ENCODE peak calls at places on chromosome 13, in four cellular contexts. E, M, K and D are unnamed samples.

GRCh38 chr13:114173753-114174152 is 5.3 kb upstream of the CFAP97D2 start:
- DNase-seq in E (no peak), M (no peak), K (no peak), D (no peak)

GRCh38 chr13:101567841-101568240 is 115.4 kb downstream of the ITGBL1 start:
- DNase-seq in E (no peak), M (no peak), K (no peak), D (no peak)

GRCh38 chr13:104256701-104257100 is 1190.5 kb upstream of the SLC10A2 start:
- DNase-seq in E (no peak), M (no peak), K (no peak), D (no peak)

GRCh38 chr13:68304287-68304893 is 1074.3 kb upstream of the PCDH9 start:
- DNase-seq in E (no peak), M (no peak), K (peak), D (no peak)

GRCh38 chr13:36891752-36892151 is 28.3 kb downstream of the SMAD9 start:
- DNase-seq in E (no peak), M (no peak), K (no peak), D (no peak)

GRCh38 chr13:73228546-73228945 is 169.7 kb downstream of the KLF5 start:
- DNase-seq in E (no peak), M (no peak), K (no peak), D (no peak)

GRCh38 chr13:110330491-110331001 is 23.5 kb downstream of the COL4A2 start:
- DNase-seq in E (no peak), M (no peak), K (no peak), D (no peak)

GRCh38 chr13:73521291-73521626 is 462.5 kb downstream of the KLF5 start:
- DNase-seq in E (no peak), M (no peak), K (no peak), D (no peak)

GRCh38 chr13:101267656-101268055 is 148.7 kb downstream of the NALCN start:
- DNase-seq in E (no peak), M (no peak), K (no peak), D (no peak)

GRCh38 chr13:62556973-62557372 is 1141.3 kb upstream of the PCDH20 start:
- DNase-seq in E (no peak), M (no peak), K (no peak), D (no peak)

GRCh38 chr13:102484329-102484728 is 82.5 kb upstream of the FGF14 start:
- DNase-seq in E (no peak), M (no peak), K (peak), D (no peak)

GRCh38 chr13:45833663-45834062 is 17.9 kb downstream of the SIAH3 start:
- DNase-seq in E (no peak), M (no peak), K (no peak), D (no peak)

GRCh38 chr13:63501702-63502101 is 2086.1 kb upstream of the PCDH20 start:
- DNase-seq in E (no peak), M (no peak), K (no peak), D (no peak)

GRCh38 chr13:41680900-41681299 is 223.6 kb downstream of the RGCC start:
- DNase-seq in E (no peak), M (no peak), K (no peak), D (no peak)

GRCh38 chr13:85665286-85665685 is 133.9 kb downstream of the SLITRK6 start:
- DNase-seq in E (no peak), M (no peak), K (no peak), D (no peak)

GRCh38 chr13:41835871-41836270 is 125.0 kb downstream of the VWA8 start:
- DNase-seq in E (no peak), M (no peak), K (no peak), D (no peak)

GRCh38 chr13:24085662-24086061 is 74.9 kb upstream of the SPATA13 start:
- DNase-seq in E (no peak), M (no peak), K (no peak), D (no peak)

GRCh38 chr13:45349438-45349837 is 8.5 kb upstream of the TPT1 start:
- DNase-seq in E (no peak), M (no peak), K (no peak), D (no peak)

GRCh38 chr13:60397693-60398437 is 845 bp downstream of the TDRD3 start:
- DNase-seq in E (peak), M (peak), K (peak), D (peak)

GRCh38 chr13:75635621-75636338 is at the start of gene LMO7:
- DNase-seq in E (no peak), M (peak), K (peak), D (peak)

GRCh38 chr13:77532983-77533382 is 2.5 kb upstream of the SCEL start:
- DNase-seq in E (no peak), M (no peak), K (no peak), D (no peak)

GRCh38 chr13:55230570-55230908 is 1910.2 kb upstream of the PRR20A start:
- DNase-seq in E (no peak), M (no peak), K (no peak), D (no peak)

GRCh38 chr13:44818428-44818827 is 170.8 kb downstream of the NUFIP1 start:
- DNase-seq in E (no peak), M (no peak), K (peak), D (no peak)

GRCh38 chr13:22486490-22486889 is 694.3 kb upstream of the SGCG start:
- DNase-seq in E (no peak), M (no peak), K (no peak), D (no peak)

GRCh38 chr13:102017248-102017647 is 384.6 kb downstream of the FGF14 start:
- DNase-seq in E (no peak), M (no peak), K (no peak), D (no peak)

GRCh38 chr13:85549819-85550218 is 249.4 kb downstream of the SLITRK6 start:
- DNase-seq in E (no peak), M (no peak), K (no peak), D (no peak)

GRCh38 chr13:110471833-110472162 is 89.7 kb downstream of the RAB20 start:
- DNase-seq in E (no peak), M (peak), K (no peak), D (no peak)

GRCh38 chr13:51981355-51981754 is 29.9 kb downstream of the ATP7B start:
- DNase-seq in E (no peak), M (no peak), K (peak), D (no peak)

GRCh38 chr13:95704510-95704909 is 27.6 kb downstream of the DNAJC3 start:
- DNase-seq in E (no peak), M (no peak), K (no peak), D (no peak)

GRCh38 chr13:83327091-83327490 is 555.2 kb downstream of the SLITRK1 start:
- DNase-seq in E (no peak), M (no peak), K (no peak), D (no peak)

GRCh38 chr13:22915442-22916082 is 265.2 kb upstream of the SGCG start:
- DNase-seq in E (peak), M (no peak), K (peak), D (peak)

GRCh38 chr13:111171629-111172028 is 56.5 kb downstream of the ARHGEF7 start:
- DNase-seq in E (no peak), M (no peak), K (no peak), D (no peak)

DNA sequence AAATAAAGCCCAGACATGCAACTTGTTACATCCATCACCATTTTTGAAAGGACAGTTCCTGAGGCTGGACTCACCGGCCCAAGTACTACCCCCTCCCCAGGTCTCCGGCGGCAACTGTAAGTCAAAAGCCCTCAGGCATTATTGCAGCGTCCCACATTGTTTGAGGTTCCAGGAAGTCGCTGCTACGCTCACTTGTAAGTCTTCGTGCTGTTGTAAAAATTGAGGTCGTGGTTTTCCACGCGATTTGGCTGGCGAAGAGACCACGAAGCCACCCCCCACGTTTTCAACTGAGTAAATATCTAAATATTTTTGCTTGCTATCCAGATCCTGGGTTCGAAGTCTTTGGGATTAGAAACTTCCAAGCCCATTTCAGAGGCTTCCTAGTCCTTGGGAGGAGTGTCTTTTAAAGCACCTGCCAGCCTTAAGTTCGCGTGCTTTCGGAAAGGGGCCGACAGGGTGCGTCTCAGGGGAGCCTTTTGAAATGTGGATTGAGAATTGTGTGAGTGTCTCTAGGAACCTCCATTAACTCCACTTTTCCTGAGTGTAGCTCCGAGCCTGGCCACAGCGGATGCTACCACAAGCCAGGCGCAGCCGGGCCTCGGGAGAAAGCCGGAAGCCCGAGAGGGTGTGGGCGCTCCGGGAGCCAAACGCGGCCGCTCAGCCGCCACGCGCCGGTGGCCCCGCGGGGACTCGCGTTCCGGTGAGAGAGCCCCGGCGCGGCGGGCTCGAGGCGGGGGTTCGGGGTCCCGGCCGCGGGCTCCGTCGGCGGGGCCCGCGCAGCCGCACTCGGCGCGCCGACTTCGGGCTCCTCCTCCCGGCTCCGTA is at the start of gene FNDC3A:
- DNase-seq in E (peak), M (peak), K (peak), D (peak)
- TF ChIP-seq CTCF in E (no peak), M (peak), K (peak), D (no peak)

DNA sequence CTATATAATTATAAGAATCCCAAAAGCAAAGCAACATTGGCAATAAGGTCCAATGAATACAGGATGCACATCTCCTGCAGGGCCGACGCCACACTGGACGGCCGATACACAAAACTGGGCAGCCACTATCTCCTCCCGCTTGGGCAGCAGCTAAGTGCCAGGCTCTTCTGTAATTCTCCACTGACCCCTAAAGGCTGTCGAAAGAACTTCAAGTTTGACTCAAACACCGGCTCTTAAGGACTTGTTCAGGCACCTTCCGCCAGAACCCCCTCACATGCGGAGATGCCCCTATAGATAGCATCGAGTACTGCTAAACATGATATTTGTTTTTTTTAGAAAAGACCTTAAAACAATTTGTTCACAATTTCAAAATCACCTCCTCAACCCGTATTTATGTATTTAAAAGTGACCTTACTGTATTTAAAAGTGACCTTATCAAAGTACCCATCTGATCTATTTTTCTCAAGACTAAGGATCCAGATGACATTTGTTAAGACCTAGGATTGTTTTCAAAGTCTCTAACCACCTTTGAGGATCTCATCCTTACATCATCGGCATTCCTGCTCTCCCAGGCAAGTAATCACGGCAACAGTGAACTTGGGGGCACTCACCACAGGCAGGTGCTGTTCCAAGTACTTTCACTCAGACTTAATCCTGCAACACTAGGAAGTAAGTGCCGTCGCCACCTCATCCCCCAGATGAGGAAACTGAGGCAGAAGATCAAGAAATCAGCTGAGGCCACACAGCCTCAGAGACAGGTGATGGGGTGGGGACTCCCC is 77.8 kb downstream of the TUBGCP3 start:
- DNase-seq in E (no peak), M (no peak), K (peak), D (peak)
- TF ChIP-seq CTCF in E (no peak), M (no peak), K (peak), D (peak)

GRCh38 chr13:27487776-27488175 is 37.4 kb upstream of the MTIF3 start:
- DNase-seq in E (no peak), M (no peak), K (no peak), D (no peak)
- TF ChIP-seq CTCF in E (no peak), M (no peak), K (no peak), D (no peak)

DNA sequence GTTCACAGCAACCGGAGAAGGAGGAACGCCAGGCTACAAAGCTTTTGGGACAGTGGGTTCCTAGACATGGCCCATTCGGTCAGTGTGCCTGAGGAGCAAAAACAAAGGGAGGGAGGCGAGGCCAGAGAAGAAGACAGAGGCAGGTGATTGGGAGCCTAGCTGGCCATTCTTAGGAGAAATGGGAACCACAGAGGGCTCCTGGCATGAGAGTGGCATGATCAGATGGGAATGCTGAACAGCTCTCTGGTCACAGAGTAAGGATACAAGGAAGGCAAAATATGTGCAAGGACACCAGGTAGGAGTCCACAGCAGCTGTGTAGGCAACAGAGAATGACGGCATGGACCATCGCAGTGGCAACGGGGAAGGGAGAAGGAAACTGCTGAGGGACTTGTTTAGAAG is 82.4 kb downstream of the EFNB2 start:
- DNase-seq in E (no peak), M (no peak), K (no peak), D (no peak)
- TF ChIP-seq CTCF in E (no peak), M (no peak), K (no peak), D (no peak)

DNA sequence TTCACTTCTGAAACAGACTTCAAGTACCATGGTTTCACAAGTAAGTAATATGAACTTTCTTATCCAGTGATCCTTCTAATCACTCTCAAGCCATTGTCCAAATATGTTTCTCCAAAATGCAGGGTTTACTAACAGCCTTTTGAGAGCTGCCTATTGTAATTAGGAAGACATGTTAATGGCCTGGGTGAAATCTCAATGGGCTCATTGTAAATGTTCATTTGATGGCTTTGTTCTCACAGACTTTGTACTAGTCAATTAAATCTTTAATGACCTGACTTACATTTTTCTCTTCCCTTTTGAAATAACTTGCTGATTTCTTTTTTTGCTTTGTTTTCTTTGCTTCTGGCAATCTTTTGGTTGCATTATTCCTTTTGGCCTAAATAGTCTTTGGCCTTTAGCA is 444.8 kb downstream of the LIG4 start:
- DNase-seq in E (no peak), M (no peak), K (no peak), D (no peak)
- TF ChIP-seq CTCF in E (no peak), M (no peak), K (no peak), D (no peak)

GRCh38 chr13:31925079-31925478 is 106.5 kb upstream of the FRY start:
- DNase-seq in E (no peak), M (no peak), K (no peak), D (no peak)

GRCh38 chr13:31920301-31920818 is 111.2 kb upstream of the FRY start:
- DNase-seq in E (no peak), M (no peak), K (no peak), D (no peak)

GRCh38 chr13:31927219-31927653 is 104.3 kb upstream of the FRY start:
- DNase-seq in E (peak), M (no peak), K (no peak), D (no peak)

GRCh38 chr13:31922724-31923123 is 108.8 kb upstream of the FRY start:
- DNase-seq in E (no peak), M (no peak), K (no peak), D (no peak)

GRCh38 chr13:31923134-31923763 is 108.3 kb upstream of the FRY start:
- DNase-seq in E (no peak), M (no peak), K (peak), D (no peak)
- TF ChIP-seq CTCF in E (no peak), M (no peak), K (no peak), D (no peak)

GRCh38 chr13:53189162-53189561 is 160.5 kb downstream of the OLFM4 start:
- DNase-seq in E (no peak), M (no peak), K (no peak), D (no peak)
- TF ChIP-seq CTCF in E (no peak), M (peak), K (no peak), D (no peak)

GRCh38 chr13:105510363-105510762 is 1025.1 kb downstream of the EFNB2 start:
- DNase-seq in E (no peak), M (no peak), K (no peak), D (no peak)
- TF ChIP-seq CTCF in E (no peak), M (no peak), K (no peak), D (no peak)

DNA sequence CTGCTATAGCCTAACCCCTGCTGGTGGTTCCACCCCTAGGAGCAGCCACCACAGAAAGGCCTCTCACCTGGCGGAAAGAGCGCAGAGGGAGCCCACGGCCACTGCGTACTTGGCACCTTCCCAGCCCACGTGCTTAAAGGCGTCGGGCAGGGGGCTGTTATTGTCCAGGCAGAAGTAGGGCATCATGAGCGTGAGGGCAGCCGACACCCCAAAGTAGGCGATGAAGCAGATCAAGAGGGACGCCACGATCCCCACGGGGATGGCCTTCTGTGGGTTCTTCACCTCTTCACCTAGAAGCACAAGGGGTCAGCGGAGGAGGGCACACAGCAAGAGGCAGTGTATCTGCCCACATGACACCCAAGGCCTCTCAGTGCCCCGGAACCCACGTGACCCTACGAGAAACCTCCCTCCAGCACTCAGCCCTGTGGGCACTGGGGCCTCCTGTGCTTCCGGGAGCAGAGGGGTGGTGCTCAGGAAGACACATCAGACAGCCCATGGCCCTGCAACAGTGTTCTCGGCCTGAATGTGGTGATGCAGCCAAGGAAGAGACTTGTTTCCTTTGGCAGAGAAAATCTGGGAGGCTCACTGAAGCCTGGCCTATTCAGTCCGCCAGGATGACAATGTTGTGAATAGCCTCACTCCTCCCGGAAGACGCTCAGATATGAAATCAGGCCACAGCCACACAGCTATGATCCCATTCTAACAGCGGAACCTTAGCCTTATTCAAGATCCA is 72.1 kb downstream of the SLC7A1 start:
- DNase-seq in E (no peak), M (no peak), K (no peak), D (no peak)
- TF ChIP-seq CTCF in E (no peak), M (no peak), K (peak), D (no peak)